ENCODE peak calls at places on chromosomes 11 and 22, in eight cellular contexts. O is neuronal stem cell, Z is cardiac fibroblast, B is mesenchymal stem cell, M is NCI-H69, G is nephron progenitor cell, H is Daoy, K is NCI-H1105 treated with DMSO at 0.1 percent for 48 hours. V is an unnamed sample.
A peak's percentile ranks its signal among the peaks of the same experiment; 100 is the strongest.

GRCh38 chr11:62842171-62842717 is 2.9 kb upstream of the WDR74 start:
- DNase-seq in O (no peak), Z (peak; percentile 26), B (no peak), M (peak; percentile 64), G (peak; percentile 50), H (peak; percentile 38), K (no peak), V (peak; percentile 92)

GRCh38 chr11:64218628-64219353 is 7.2 kb downstream of the TRPT1 start:
- DNase-seq in O (no peak), Z (no peak), B (no peak), M (no peak), G (no peak), H (no peak), K (no peak), V (no peak)

GRCh38 chr11:122748968-122749687 is 89.2 kb upstream of the CRTAM start:
- DNase-seq in O (no peak), Z (peak; percentile 87), B (peak; percentile 96), M (no peak), G (no peak), H (peak; percentile 87), K (no peak), V (no peak)

GRCh38 chr22:25754527-25755202 is 12.7 kb downstream of the MYO18B start:
- DNase-seq in O (no peak), Z (peak; percentile 85), B (peak; percentile 87), M (no peak), G (no peak), H (peak; percentile 96), K (no peak), V (peak; percentile 97)

GRCh38 chr11:60950933-60951610 is 904 bp downstream of the SLC15A3 start:
- DNase-seq in O (no peak), Z (no peak), B (peak; percentile 21), M (no peak), G (peak; percentile 60), H (no peak), K (no peak), V (no peak)

GRCh38 chr22:43263645-43264514 is 76.9 kb upstream of the TTLL12 start:
- DNase-seq in O (no peak), Z (peak; percentile 88), B (peak; percentile 96), M (peak; percentile 97), G (no peak), H (peak; percentile 96), K (peak; percentile 54), V (no peak)

GRCh38 chr11:45982656-45983470 is 60.4 kb downstream of the LARGE2 start:
- DNase-seq in O (peak; percentile 42), Z (peak; percentile 82), B (peak; percentile 83), M (peak; percentile 94), G (peak; percentile 42), H (peak; percentile 82), K (no peak), V (no peak)

GRCh38 chr11:1486054-1486825 is at the start of gene MOB2:
- DNase-seq in O (no peak), Z (peak; percentile 20), B (no peak), M (peak; percentile 72), G (peak; percentile 53), H (peak; percentile 41), K (no peak), V (peak; percentile 88)

GRCh38 chr11:43515090-43515489 is 156.4 kb downstream of the TTC17 start:
- DNase-seq in O (no peak), Z (no peak), B (no peak), M (peak; percentile 11), G (peak; percentile 11), H (no peak), K (no peak), V (no peak)

GRCh38 chr11:113693030-113693429 is 13.1 kb downstream of the TMPRSS5 start:
- DNase-seq in O (no peak), Z (no peak), B (no peak), M (no peak), G (no peak), H (no peak), K (no peak), V (no peak)

GRCh38 chr22:39493759-39494158 is 8.3 kb upstream of the MIEF1 start:
- DNase-seq in O (no peak), Z (peak; percentile 65), B (peak; percentile 85), M (no peak), G (no peak), H (peak; percentile 62), K (no peak), V (no peak)